ENCODE peak calls at places on chromosomes 12 and 14, in four cellular contexts. P is mesenchymal stem cell, Q is esophagus muscularis mucosa, T is suprapubic skin. U is an unnamed sample.

GRCh38 chr12:121038861-121039654 is at the start of gene OASL:
- DNase-seq in Q (no peak), P (no peak), T (no peak), U (no peak)

GRCh38 chr12:8689606-8690175 is 8.1 kb upstream of the RIMKLB start:
- DNase-seq in P (no peak), T (no peak), Q (no peak), U (peak)

GRCh38 chr12:45105996-45106395 is 55.1 kb upstream of the DBX2 start:
- DNase-seq in P (no peak), Q (no peak), T (no peak), U (no peak)

GRCh38 chr12:11668611-11669010 is 19.1 kb downstream of the ETV6 start:
- DNase-seq in P (no peak), T (no peak), Q (no peak), U (no peak)

GRCh38 chr14:105292810-105293711 is 7.7 kb downstream of the BRF1 start:
- DNase-seq in P (no peak), T (no peak), Q (no peak), U (no peak)

GRCh38 chr12:80226576-80226975 is 127.2 kb downstream of the OTOGL start:
- DNase-seq in P (peak), Q (no peak), T (no peak), U (no peak)

GRCh38 chr12:50072198-50072907 is 12.8 kb upstream of the SMARCD1 start:
- DNase-seq in T (no peak), Q (no peak), P (no peak), U (no peak)

GRCh38 chr12:41264281-41264680 is 76.2 kb downstream of the PDZRN4 start:
- DNase-seq in P (no peak), T (no peak), Q (no peak), U (no peak)

GRCh38 chr14:37969511-37969979 is 238.2 kb upstream of the SSTR1 start:
- DNase-seq in P (no peak), T (no peak), Q (no peak), U (no peak)

GRCh38 chr14:96083667-96084320 is 44.6 kb downstream of the C14orf132 start:
- DNase-seq in Q (no peak), P (no peak), T (no peak), U (no peak)

GRCh38 chr12:117155278-117156060 is 34.8 kb downstream of the FBXO21 start:
- DNase-seq in P (peak), Q (no peak), T (peak), U (no peak)

GRCh38 chr14:63713765-63714164 is 14.1 kb downstream of the SGPP1 start:
- DNase-seq in P (peak), Q (no peak), T (no peak), U (no peak)

GRCh38 chr12:71955946-71956345 is 17.3 kb downstream of the TPH2 start:
- DNase-seq in Q (no peak), T (no peak), P (peak), U (no peak)

GRCh38 chr12:115172521-115172920 is 488.5 kb upstream of the TBX3 start:
- DNase-seq in T (no peak), P (no peak), Q (no peak), U (no peak)

GRCh38 chr14:45610303-45610702 is 357.3 kb upstream of the MIS18BP1 start:
- DNase-seq in T (no peak), Q (no peak), P (peak), U (no peak)

GRCh38 chr12:104763163-104763805 is 194.8 kb downstream of the SLC41A2 start:
- DNase-seq in Q (peak), P (peak), T (no peak), U (no peak)

GRCh38 chr14:34354556-34354955 is 107.5 kb downstream of the SPTSSA start:
- DNase-seq in Q (no peak), T (no peak), P (peak), U (no peak)

GRCh38 chr12:108803428-108804105 is 53.8 kb downstream of the SSH1 start:
- DNase-seq in P (peak), Q (peak), T (no peak), U (no peak)
- H3K27ac ChIP-seq in P (peak), Q (peak), T (peak), U (peak)

DNA sequence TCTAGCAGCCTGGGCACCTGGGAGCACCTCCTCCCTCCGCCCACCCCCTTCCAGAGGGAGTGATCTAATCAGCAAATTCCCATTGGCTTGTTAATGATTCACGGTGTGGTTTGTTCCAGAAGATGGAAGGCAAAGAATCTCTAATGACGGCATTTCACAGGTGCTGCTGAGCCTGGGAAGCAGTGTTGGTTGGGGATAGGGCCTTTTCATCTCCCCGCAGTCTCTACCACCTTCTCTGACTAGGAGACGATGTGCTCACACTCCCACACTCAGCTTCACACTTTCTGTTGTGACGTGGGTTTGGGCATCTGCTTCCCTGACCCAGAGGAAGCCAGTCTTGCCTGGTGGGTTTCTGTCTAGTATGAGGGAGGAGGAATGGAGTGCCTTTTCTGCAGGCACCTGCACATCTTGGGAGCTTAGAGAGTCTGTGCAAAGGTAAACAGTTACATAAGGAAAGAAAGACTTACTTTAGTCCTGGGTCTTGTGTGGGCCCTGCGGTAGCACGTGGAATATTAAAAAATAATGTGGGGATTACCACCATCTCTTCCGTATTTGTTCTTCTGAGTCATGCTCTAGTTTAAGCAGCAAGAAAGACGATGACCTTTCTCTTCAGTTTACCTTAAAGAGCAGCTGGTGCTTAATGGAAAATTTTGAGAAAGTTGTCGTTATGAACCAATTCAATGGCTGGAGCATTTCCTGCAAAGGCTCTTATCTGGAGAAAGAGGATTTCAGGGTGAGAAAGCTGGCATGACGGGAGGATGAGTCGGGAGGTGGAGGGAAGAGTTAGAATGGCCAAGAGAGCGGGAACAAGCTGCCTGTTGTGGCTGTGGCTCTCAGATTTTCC is 70.6 kb upstream of the ARHGAP5 start:
- DNase-seq in T (no peak), P (peak), Q (peak), U (no peak)
- H3K4me3 ChIP-seq in T (no peak), P (no peak), Q (no peak), U (no peak)

GRCh38 chr14:73234586-73235394 is 2.5 kb upstream of the PAPLN start:
- DNase-seq in T (no peak), P (no peak), Q (no peak), U (no peak)
- H3K27ac ChIP-seq in T (no peak), P (no peak), Q (no peak), U (no peak)

DNA sequence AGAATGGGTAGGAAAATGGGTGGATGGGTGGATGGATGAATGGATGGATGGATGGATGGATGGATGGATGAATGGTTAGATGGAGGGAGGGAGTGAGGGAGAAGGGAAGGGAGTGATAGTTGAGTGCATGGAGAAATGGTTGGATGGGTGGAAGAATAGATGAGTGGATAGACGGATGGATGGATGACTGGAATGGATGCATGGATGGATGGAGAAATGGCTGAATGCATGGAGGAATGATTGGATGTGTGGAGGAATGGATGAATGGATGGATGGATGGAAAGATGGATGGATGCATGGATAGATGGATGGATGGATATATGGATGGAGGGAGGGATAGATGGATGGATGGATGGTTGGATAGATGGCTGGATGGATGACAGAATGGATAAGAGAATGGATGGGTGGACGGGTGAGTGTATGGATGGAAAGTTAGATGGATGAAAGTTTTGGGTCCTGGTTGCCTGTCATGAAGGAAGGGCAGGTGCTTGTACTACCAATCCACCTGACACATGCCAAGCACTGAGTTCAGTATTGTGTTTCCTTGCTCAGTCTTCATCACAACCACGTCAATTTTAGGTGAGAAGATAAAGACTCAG is 286.5 kb upstream of the RTL1 start:
- DNase-seq in T (no peak), P (no peak), Q (no peak), U (no peak)
- H3K4me3 ChIP-seq in T (no peak), P (no peak), Q (no peak), U (no peak)

U was measured in vagina.